ENCODE peak calls at places on chromosomes 16 and 17, in five cellular contexts. U, X, E, I and J are unnamed samples.

GRCh38 chr17:44533533-44534246 is 23.6 kb upstream of the FZD2 start:
- DNase-seq in U (peak), X (peak), E (peak), I (peak), J (peak)

GRCh38 chr17:10666921-10667320 is 9.8 kb upstream of the MYH3 start:
- DNase-seq in U (no peak), X (no peak), E (no peak), I (no peak), J (no peak)

GRCh38 chr16:85902366-85903155 is 3.6 kb downstream of the IRF8 start:
- DNase-seq in U (no peak), X (no peak), E (no peak), I (no peak), J (peak)

GRCh38 chr16:67608367-67608766 is 36.6 kb upstream of the CARMIL2 start:
- DNase-seq in U (no peak), X (no peak), E (no peak), I (no peak), J (peak)

GRCh38 chr17:73786286-73786743 is 142.1 kb upstream of the SDK2 start:
- DNase-seq in U (no peak), X (no peak), E (no peak), I (peak), J (no peak)

GRCh38 chr17:32928527-32929287 is 754 bp downstream of the TMEM98 start:
- DNase-seq in U (no peak), X (no peak), E (no peak), I (no peak), J (no peak)

GRCh38 chr17:38584350-38584925 is 21.3 kb downstream of the SRCIN1 start:
- DNase-seq in U (peak), X (peak), E (peak), I (peak), J (peak)

GRCh38 chr17:48240562-48241130 is 133.1 kb downstream of the SNX11 start:
- DNase-seq in U (peak), X (no peak), E (no peak), I (no peak), J (no peak)

GRCh38 chr16:46650224-46650623 is 29.0 kb upstream of the SHCBP1 start:
- DNase-seq in U (no peak), X (no peak), E (no peak), I (no peak), J (no peak)

DNA sequence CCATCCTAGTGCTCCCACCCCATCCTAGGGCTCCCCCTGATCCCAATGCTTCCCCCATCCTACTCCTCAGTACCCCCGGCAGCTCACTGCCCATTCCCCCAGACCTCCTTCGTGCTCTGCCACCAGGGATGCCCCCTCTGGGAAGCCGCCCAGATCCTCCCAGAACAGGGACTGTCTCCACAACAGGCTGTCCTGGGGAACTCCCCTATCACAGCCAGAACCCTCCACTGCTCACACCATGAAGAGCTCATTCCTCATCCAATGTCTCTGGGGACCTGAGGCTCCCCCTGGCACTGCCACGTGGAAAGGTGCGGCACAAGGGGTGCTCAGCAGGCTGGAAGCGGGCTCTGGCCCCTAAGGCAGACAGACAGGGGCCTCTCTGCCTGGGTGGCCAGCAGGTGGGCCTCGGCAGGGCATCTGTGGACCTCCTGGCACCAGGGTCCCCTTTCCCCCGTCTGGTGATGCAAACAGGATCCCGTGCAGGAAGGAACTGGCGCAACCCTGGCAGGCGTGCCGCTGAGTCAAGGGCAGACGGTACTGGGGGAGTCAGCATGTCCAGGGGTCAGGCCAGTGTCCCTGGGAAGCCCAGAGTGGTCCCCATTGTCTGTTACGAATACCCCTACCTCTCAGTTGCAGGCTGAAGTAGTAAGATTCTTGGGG is 14.8 kb upstream of the PVALEF start:
- DNase-seq in U (no peak), X (no peak), E (no peak), I (no peak), J (no peak)
- TF ChIP-seq TAF1 in U (no peak), X (no peak), E (no peak), I (no peak), J (no peak)

DNA sequence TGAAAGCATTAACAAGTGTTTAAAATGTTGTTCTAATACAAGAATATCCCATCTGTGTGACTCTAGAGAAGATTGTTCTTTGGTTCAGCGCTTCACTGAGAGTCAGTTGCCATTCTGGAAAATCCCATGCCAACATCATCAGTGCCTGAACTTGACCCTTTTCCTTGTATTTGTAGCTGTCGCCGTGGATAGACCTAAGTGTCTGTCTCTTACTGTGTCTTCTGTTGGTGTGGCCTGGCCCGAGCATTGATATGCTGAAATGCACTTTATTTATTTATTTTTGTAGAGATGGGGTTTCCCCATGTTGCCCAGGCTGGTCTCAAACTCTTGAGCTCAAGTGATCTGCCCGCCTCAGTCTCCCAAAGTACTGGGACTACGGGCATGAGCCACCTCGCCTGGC is 76.0 kb downstream of the MYH11 start:
- DNase-seq in U (no peak), X (no peak), E (no peak), I (no peak), J (no peak)
- TF ChIP-seq TAF1 in U (no peak), X (no peak), E (no peak), I (no peak), J (no peak)

DNA sequence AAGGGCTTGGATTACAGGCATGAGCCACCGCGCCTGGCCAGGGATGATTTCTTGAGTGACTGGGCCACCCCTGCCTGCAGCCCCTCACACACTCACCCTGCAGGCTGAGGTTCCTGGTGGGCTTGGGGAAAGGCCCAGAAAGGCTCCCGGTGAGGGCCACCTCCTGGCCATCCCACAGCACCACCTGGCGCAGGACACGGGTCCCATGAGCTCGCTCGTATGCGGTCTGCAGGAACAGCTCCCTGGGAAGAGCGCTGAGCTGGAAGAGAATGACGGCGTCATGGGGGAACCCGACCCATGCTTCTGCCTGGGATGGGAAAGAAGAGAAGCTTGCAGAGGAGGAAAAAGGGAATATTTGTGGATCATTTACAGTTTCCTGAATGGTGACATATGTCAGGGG is 59.3 kb downstream of the RMI2 start:
- DNase-seq in U (no peak), X (no peak), E (no peak), I (no peak), J (no peak)
- TF ChIP-seq TAF1 in U (no peak), X (no peak), E (no peak), I (no peak), J (no peak)

GRCh38 chr17:40069751-40070643 is 7.2 kb downstream of the THRA start:
- DNase-seq in U (peak), X (peak), E (no peak), I (no peak), J (no peak)
- TF ChIP-seq TAF1 in U (no peak), X (no peak), E (no peak), I (no peak), J (no peak)

GRCh38 chr17:40623419-40624217 is 24.0 kb downstream of the SMARCE1 start:
- DNase-seq in U (no peak), X (no peak), E (no peak), I (no peak), J (no peak)
- TF ChIP-seq TAF1 in U (no peak), X (no peak), E (no peak), I (no peak), J (no peak)

DNA sequence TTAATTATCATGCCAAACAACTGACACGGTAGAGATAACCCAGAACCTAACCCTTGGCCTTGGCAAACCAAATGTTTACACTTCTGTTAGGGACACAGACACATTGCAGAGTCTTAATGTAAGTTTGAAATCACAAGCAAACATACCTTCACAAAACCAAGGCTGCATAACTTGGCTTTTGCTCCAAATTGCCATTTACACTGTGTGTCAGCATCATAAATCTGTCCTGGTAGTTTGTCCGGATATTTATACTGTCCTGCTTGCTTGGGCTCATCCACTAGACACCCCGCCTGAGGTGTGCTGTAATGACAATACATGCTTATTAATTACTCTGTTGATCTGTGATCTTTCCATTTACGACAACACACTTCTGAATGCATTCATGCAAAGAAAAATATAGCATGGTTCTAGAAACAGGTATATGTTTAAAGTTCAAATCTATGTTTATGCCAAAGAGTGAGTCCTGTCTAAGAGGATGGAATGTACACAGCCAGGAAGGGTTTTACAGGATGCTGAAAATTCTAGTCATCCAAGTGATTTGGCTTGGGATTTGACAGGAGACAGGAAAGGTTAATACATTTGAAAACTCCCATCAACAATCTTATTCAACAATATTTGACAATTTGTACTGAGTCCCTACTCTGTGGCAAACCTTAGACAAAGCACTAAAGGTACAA is 81.1 kb downstream of the ADAMTS18 start:
- DNase-seq in U (no peak), X (no peak), E (no peak), I (no peak), J (no peak)
- TF ChIP-seq TAF1 in U (no peak), X (no peak), E (no peak), I (no peak), J (no peak)

GRCh38 chr17:4120332-4120731 is 22.5 kb downstream of the ZZEF1 start:
- DNase-seq in U (no peak), X (no peak), E (no peak), I (no peak), J (no peak)
- TF ChIP-seq TAF1 in U (no peak), X (no peak), E (no peak), I (no peak), J (no peak)